ENCODE peak calls at places on chromosomes 3 and 15, in seven cellular contexts. One of them, this sample, is unnamed.

GRCh38 chr15:68781209-68781608 is 39.5 kb downstream of the ANP32A start:
- DNase-seq in AG04450: no peak
- DNase-seq in AG10803: no peak
- DNase-seq in lung: no peak
- DNase-seq in tibial nerve: no peak
- DNase-seq in fibroblast of lung: no peak
- DNase-seq in breast epithelium: no peak
- DNase-seq in this sample: no peak

GRCh38 chr3:186493507-186493906 is 50.7 kb downstream of the CRYGS start:
- DNase-seq in AG04450: peak; percentile 11
- DNase-seq in AG10803: no peak
- DNase-seq in lung: no peak
- DNase-seq in tibial nerve: no peak
- DNase-seq in fibroblast of lung: peak; percentile 43
- DNase-seq in breast epithelium: no peak
- DNase-seq in this sample: no peak

GRCh38 chr15:60932051-60932915 is 296.8 kb downstream of the RORA start:
- DNase-seq in AG04450: no peak
- DNase-seq in AG10803: peak; percentile 82
- DNase-seq in lung: peak; percentile 36
- DNase-seq in tibial nerve: no peak
- DNase-seq in fibroblast of lung: no peak
- DNase-seq in breast epithelium: no peak
- DNase-seq in this sample: peak; percentile 93

GRCh38 chr3:169091196-169091595 is 572.3 kb downstream of the MECOM start:
- DNase-seq in AG04450: no peak
- DNase-seq in AG10803: peak; percentile 76
- DNase-seq in lung: no peak
- DNase-seq in tibial nerve: no peak
- DNase-seq in fibroblast of lung: peak; percentile 80
- DNase-seq in breast epithelium: no peak
- DNase-seq in this sample: peak; percentile 78

GRCh38 chr3:108342829-108343478 is 46.6 kb downstream of the HHLA2 start:
- DNase-seq in AG04450: no peak
- DNase-seq in AG10803: peak; percentile 7
- DNase-seq in lung: no peak
- DNase-seq in tibial nerve: no peak
- DNase-seq in fibroblast of lung: peak; percentile 8
- DNase-seq in breast epithelium: no peak
- DNase-seq in this sample: peak; percentile 30

GRCh38 chr3:82163907-82164520 is 402.6 kb upstream of the GBE1 start:
- DNase-seq in AG04450: no peak
- DNase-seq in AG10803: peak; percentile 27
- DNase-seq in lung: no peak
- DNase-seq in tibial nerve: no peak
- DNase-seq in fibroblast of lung: peak; percentile 34
- DNase-seq in breast epithelium: no peak
- DNase-seq in this sample: no peak

GRCh38 chr3:175199961-175200360 is 340.8 kb downstream of the NAALADL2 start:
- DNase-seq in AG04450: no peak
- DNase-seq in AG10803: no peak
- DNase-seq in lung: no peak
- DNase-seq in tibial nerve: no peak
- DNase-seq in fibroblast of lung: no peak
- DNase-seq in breast epithelium: no peak
- DNase-seq in this sample: no peak

GRCh38 chr15:89783111-89783860 is 7.2 kb downstream of the MESP2 start:
- DNase-seq in AG04450: no peak
- DNase-seq in AG10803: peak; percentile 84
- DNase-seq in lung: no peak
- DNase-seq in tibial nerve: no peak
- DNase-seq in fibroblast of lung: peak; percentile 61
- DNase-seq in breast epithelium: no peak
- DNase-seq in this sample: no peak

GRCh38 chr3:80097674-80098073 is 329.9 kb upstream of the ROBO1 start:
- DNase-seq in AG04450: no peak
- DNase-seq in AG10803: no peak
- DNase-seq in lung: no peak
- DNase-seq in tibial nerve: no peak
- DNase-seq in fibroblast of lung: no peak
- DNase-seq in breast epithelium: no peak
- DNase-seq in this sample: peak; percentile 70

GRCh38 chr3:157128771-157129671 is 30.9 kb downstream of the CCNL1 start:
- DNase-seq in AG04450: no peak
- DNase-seq in AG10803: peak; percentile 62
- DNase-seq in lung: no peak
- DNase-seq in tibial nerve: no peak
- DNase-seq in fibroblast of lung: no peak
- DNase-seq in breast epithelium: peak; percentile 74
- DNase-seq in this sample: peak; percentile 86

GRCh38 chr15:67130673-67131601 is 65.5 kb downstream of the SMAD3 start:
- DNase-seq in AG04450: no peak
- DNase-seq in AG10803: peak; percentile 91
- DNase-seq in lung: no peak
- DNase-seq in tibial nerve: no peak
- DNase-seq in fibroblast of lung: no peak
- DNase-seq in breast epithelium: no peak
- DNase-seq in this sample: peak; percentile 77

GRCh38 chr15:89068325-89068784 is 19.9 kb upstream of the ABHD2 start:
- DNase-seq in AG04450: peak; percentile 87
- DNase-seq in AG10803: peak; percentile 97
- DNase-seq in lung: no peak
- DNase-seq in tibial nerve: peak; percentile 25
- DNase-seq in fibroblast of lung: peak; percentile 84
- DNase-seq in breast epithelium: peak; percentile 72
- DNase-seq in this sample: peak; percentile 62

GRCh38 chr3:64696896-64697295 is 9.1 kb upstream of the ADAMTS9 start:
- DNase-seq in AG04450: no peak
- DNase-seq in AG10803: no peak
- DNase-seq in lung: no peak
- DNase-seq in tibial nerve: no peak
- DNase-seq in fibroblast of lung: no peak
- DNase-seq in breast epithelium: no peak
- DNase-seq in this sample: no peak

GRCh38 chr3:31550452-31551251 is 17.9 kb downstream of the STT3B start:
- DNase-seq in AG04450: no peak
- DNase-seq in AG10803: peak; percentile 26
- DNase-seq in lung: no peak
- DNase-seq in tibial nerve: no peak
- DNase-seq in fibroblast of lung: peak; percentile 40
- DNase-seq in breast epithelium: no peak
- DNase-seq in this sample: no peak

GRCh38 chr3:109994853-109995252 is 657.5 kb upstream of the DPPA4 start:
- DNase-seq in AG04450: no peak
- DNase-seq in AG10803: no peak
- DNase-seq in lung: no peak
- DNase-seq in tibial nerve: no peak
- DNase-seq in fibroblast of lung: no peak
- DNase-seq in breast epithelium: no peak
- DNase-seq in this sample: no peak

GRCh38 chr15:35014265-35014664 is 26.2 kb upstream of the ZNF770 start:
- DNase-seq in AG04450: no peak
- DNase-seq in AG10803: no peak
- DNase-seq in lung: no peak
- DNase-seq in tibial nerve: no peak
- DNase-seq in fibroblast of lung: no peak
- DNase-seq in breast epithelium: no peak
- DNase-seq in this sample: no peak

GRCh38 chr3:127970966-127971592 is 56.0 kb downstream of the KBTBD12 start:
- DNase-seq in AG04450: peak; percentile 18
- DNase-seq in AG10803: peak; percentile 63
- DNase-seq in lung: no peak
- DNase-seq in tibial nerve: no peak
- DNase-seq in fibroblast of lung: peak; percentile 67
- DNase-seq in breast epithelium: peak; percentile 23
- DNase-seq in this sample: peak; percentile 51

GRCh38 chr3:33687406-33688010 is 30.5 kb downstream of the CLASP2 start:
- DNase-seq in AG04450: no peak
- DNase-seq in AG10803: peak; percentile 31
- DNase-seq in lung: no peak
- DNase-seq in tibial nerve: no peak
- DNase-seq in fibroblast of lung: peak; percentile 49
- DNase-seq in breast epithelium: no peak
- DNase-seq in this sample: no peak

GRCh38 chr3:158368271-158368670 is 202.7 kb upstream of the MLF1 start:
- DNase-seq in AG04450: no peak
- DNase-seq in AG10803: no peak
- DNase-seq in lung: no peak
- DNase-seq in tibial nerve: no peak
- DNase-seq in fibroblast of lung: no peak
- DNase-seq in breast epithelium: no peak
- DNase-seq in this sample: no peak

GRCh38 chr3:123085293-123085949 is 18.6 kb downstream of the PDIA5 start:
- DNase-seq in AG04450: no peak
- DNase-seq in AG10803: no peak
- DNase-seq in lung: no peak
- DNase-seq in tibial nerve: no peak
- DNase-seq in fibroblast of lung: no peak
- DNase-seq in breast epithelium: no peak
- DNase-seq in this sample: no peak

GRCh38 chr3:143366672-143367071 is 247.1 kb downstream of the CHST2 start:
- DNase-seq in AG04450: no peak
- DNase-seq in AG10803: no peak
- DNase-seq in lung: no peak
- DNase-seq in tibial nerve: no peak
- DNase-seq in fibroblast of lung: no peak
- DNase-seq in breast epithelium: no peak
- DNase-seq in this sample: no peak

GRCh38 chr3:66480666-66481065 is 20.2 kb downstream of the LRIG1 start:
- DNase-seq in AG04450: no peak
- DNase-seq in AG10803: peak; percentile 84
- DNase-seq in lung: no peak
- DNase-seq in tibial nerve: no peak
- DNase-seq in fibroblast of lung: no peak
- DNase-seq in breast epithelium: no peak
- DNase-seq in this sample: no peak

DNA sequence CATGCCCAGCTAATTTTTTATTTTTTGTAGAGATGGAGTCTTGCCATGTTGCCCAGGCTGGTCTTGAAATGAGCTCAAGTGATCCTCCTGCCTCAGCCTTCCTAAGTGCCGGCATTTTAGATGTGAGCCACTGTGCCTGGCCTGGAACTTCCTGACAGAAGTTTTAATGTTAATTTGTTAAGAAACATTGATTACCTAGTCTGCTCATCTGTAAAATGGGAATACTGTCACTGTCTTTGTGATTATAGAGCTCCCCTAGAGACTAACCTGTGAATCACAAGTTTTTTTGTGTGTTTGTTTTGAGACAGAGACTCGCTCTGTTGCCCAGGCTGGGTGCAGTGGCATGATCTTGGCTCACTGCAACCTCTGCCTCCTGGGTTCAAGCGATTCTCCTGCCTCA is 4.3 kb upstream of the EIF3J start:
- DNase-seq in AG04450: no peak
- DNase-seq in AG10803: no peak
- DNase-seq in lung: no peak
- DNase-seq in tibial nerve: no peak
- DNase-seq in fibroblast of lung: no peak
- DNase-seq in breast epithelium: no peak
- DNase-seq in this sample: no peak
- TF ChIP-seq CTCF in AG04450: no peak
- TF ChIP-seq CTCF in AG10803: peak; percentile 16
- TF ChIP-seq CTCF in lung: no peak
- TF ChIP-seq CTCF in tibial nerve: no peak
- TF ChIP-seq CTCF in fibroblast of lung: no peak
- TF ChIP-seq CTCF in breast epithelium: no peak
- TF ChIP-seq CTCF in this sample: peak; percentile 45

GRCh38 chr3:84965141-84965540 is 6.4 kb downstream of the CADM2 start:
- DNase-seq in AG04450: no peak
- DNase-seq in AG10803: no peak
- DNase-seq in lung: no peak
- DNase-seq in tibial nerve: no peak
- DNase-seq in fibroblast of lung: no peak
- DNase-seq in breast epithelium: no peak
- DNase-seq in this sample: no peak
- TF ChIP-seq CTCF in AG04450: no peak
- TF ChIP-seq CTCF in AG10803: no peak
- TF ChIP-seq CTCF in lung: no peak
- TF ChIP-seq CTCF in tibial nerve: no peak
- TF ChIP-seq CTCF in fibroblast of lung: peak; percentile 36
- TF ChIP-seq CTCF in breast epithelium: no peak
- TF ChIP-seq CTCF in this sample: peak; percentile 17

GRCh38 chr3:138097192-138097829 is 18.1 kb downstream of the DZIP1L start:
- DNase-seq in AG04450: no peak
- DNase-seq in AG10803: no peak
- DNase-seq in lung: no peak
- DNase-seq in tibial nerve: no peak
- DNase-seq in fibroblast of lung: no peak
- DNase-seq in breast epithelium: no peak
- DNase-seq in this sample: no peak
- TF ChIP-seq CTCF in AG04450: peak; percentile 55
- TF ChIP-seq CTCF in AG10803: peak; percentile 39
- TF ChIP-seq CTCF in lung: no peak
- TF ChIP-seq CTCF in tibial nerve: no peak
- TF ChIP-seq CTCF in fibroblast of lung: peak; percentile 50
- TF ChIP-seq CTCF in breast epithelium: no peak
- TF ChIP-seq CTCF in this sample: peak; percentile 46

DNA sequence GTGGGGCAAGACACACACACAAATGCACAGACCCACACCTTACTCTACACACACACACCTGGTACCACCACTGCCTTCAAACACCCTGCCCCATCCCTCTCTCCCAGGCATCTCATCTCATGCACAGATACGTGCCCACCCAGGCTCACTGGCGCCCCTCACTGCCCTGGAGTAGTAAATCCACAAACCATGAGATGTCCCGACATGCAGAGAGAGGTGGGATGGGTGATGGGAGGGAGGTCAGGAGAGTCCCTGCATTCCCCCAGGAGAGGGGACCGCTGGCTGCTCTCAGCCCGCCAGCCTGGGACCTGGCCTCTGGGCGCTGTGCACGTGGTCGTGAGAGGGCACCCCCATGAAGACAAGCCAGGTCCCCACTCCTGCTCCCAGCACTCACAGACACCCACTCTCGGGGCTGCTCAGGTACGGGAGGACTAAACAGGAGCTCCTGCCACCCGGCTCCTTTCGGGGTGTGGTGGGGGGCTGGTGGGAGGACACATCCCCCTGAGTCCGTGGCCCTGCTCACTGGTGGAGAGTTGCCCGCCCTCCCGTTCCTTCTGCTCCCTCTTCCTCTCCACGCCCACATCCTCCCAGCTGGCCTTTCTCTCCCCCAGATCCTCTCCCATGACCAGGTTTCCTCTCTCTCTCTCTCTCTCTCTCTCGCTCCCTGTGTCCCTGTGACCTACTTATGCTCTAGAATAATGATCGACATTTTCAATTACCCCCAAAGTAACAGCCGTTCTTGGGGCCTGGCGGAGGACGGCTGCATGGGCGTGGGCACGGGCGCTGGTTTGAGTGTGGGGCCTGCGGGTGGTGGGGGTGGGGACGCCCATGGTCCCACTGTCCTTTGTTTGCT is 18.8 kb upstream of the CSPG4 start:
- DNase-seq in AG04450: no peak
- DNase-seq in AG10803: peak; percentile 42
- DNase-seq in lung: peak; percentile 40
- DNase-seq in tibial nerve: no peak
- DNase-seq in fibroblast of lung: peak; percentile 65
- DNase-seq in breast epithelium: no peak
- DNase-seq in this sample: no peak
- TF ChIP-seq CTCF in AG04450: peak; percentile 7
- TF ChIP-seq CTCF in AG10803: no peak
- TF ChIP-seq CTCF in lung: no peak
- TF ChIP-seq CTCF in tibial nerve: no peak
- TF ChIP-seq CTCF in fibroblast of lung: peak; percentile 10
- TF ChIP-seq CTCF in breast epithelium: no peak
- TF ChIP-seq CTCF in this sample: peak; percentile 27

This sample was measured in foreskin keratinocyte.